ENCODE peak calls at places on chromosomes 11 and 22, in six cellular contexts. L is Daoy; B is stimulated activated CD8-positive, alpha-beta memory T cell treated with anti-CD3 and anti-CD28 coated beads, Interleukin-4, amount 100 ng/mL, for 1 hour; G is activated T-cell treated with anti-CD3 and anti-CD28 coated beads for 1 hour; X is NCI-H1436; D is frontal cortex. P is an unnamed sample.

GRCh38 chr22:44620129-44620840 is 81.7 kb upstream of the PRR5 start:
- DNase-seq in L (no peak), B (peak), G (peak), X (peak), D (peak), P (peak)

GRCh38 chr22:49963647-49964026 is 3.1 kb downstream of the PIM3 start:
- DNase-seq in L (no peak), B (no peak), G (no peak), X (no peak), D (no peak), P (no peak)

GRCh38 chr11:130636672-130637463 is 188.4 kb downstream of the ADAMTS15 start:
- DNase-seq in L (peak), B (no peak), G (no peak), X (no peak), D (no peak), P (no peak)

GRCh38 chr22:19689408-19689807 is 24.9 kb upstream of the SEPTIN5 start:
- DNase-seq in L (no peak), B (no peak), G (no peak), X (no peak), D (no peak), P (no peak)

GRCh38 chr22:27115816-27116256 is 458.4 kb downstream of the MIAT start:
- DNase-seq in L (peak), B (no peak), G (no peak), X (no peak), D (no peak), P (peak)

GRCh38 chr11:75888391-75888790 is 73.4 kb downstream of the UVRAG start:
- DNase-seq in L (no peak), B (no peak), G (no peak), X (no peak), D (no peak), P (no peak)

GRCh38 chr11:15864021-15864805 is 492.1 kb downstream of the SOX6 start:
- DNase-seq in L (no peak), B (no peak), G (no peak), X (no peak), D (no peak), P (no peak)

GRCh38 chr11:17753153-17753552 is 18.6 kb downstream of the KCNC1 start:
- DNase-seq in L (no peak), B (no peak), G (no peak), X (no peak), D (no peak), P (no peak)

P was measured in islet precursor cell.